ENCODE peak calls at places on chromosome 3, in four cellular contexts. P, Y, H and C are unnamed samples.

GRCh38 chr3:6860149-6860548 is 766 bp upstream of the GRM7 start:
- DNase-seq in H (no peak), Y (no peak), P (no peak), C (no peak)

GRCh38 chr3:71226565-71227281 is 356.8 kb downstream of the FOXP1 start:
- DNase-seq in H (no peak), Y (peak; percentile 19), P (no peak), C (no peak)

GRCh38 chr3:64398431-64398830 is 173.2 kb upstream of the PRICKLE2 start:
- DNase-seq in H (no peak), P (no peak), Y (no peak), C (no peak)

GRCh38 chr3:190116551-190117067 is 4.1 kb downstream of the P3H2 start:
- DNase-seq in H (no peak), P (no peak), Y (no peak), C (no peak)

GRCh38 chr3:4904801-4905695 is 74.2 kb upstream of the BHLHE40 start:
- DNase-seq in P (no peak), H (no peak), Y (peak; percentile 34), C (peak; percentile 56)

GRCh38 chr3:36868614-36869436 is 76.0 kb downstream of the TRANK1 start:
- DNase-seq in H (peak; percentile 43), P (peak; percentile 53), Y (peak; percentile 37), C (peak; percentile 43)

GRCh38 chr3:166685246-166685645 is 694.9 kb downstream of the ZBBX start:
- DNase-seq in Y (no peak), H (no peak), P (no peak), C (no peak)

GRCh38 chr3:95438274-95438673 is 1375.4 kb downstream of the NSUN3 start:
- DNase-seq in Y (no peak), H (no peak), P (no peak), C (no peak)

GRCh38 chr3:7562892-7563291 is 702.0 kb downstream of the GRM7 start:
- DNase-seq in Y (no peak), P (no peak), H (no peak), C (no peak)

GRCh38 chr3:106423321-106424225 is 554.8 kb upstream of the CBLB start:
- DNase-seq in H (no peak), P (no peak), Y (no peak), C (no peak)

GRCh38 chr3:197465996-197466549 is 89.7 kb downstream of the BDH1 start:
- DNase-seq in Y (no peak), H (no peak), P (no peak), C (no peak)

GRCh38 chr3:127699098-127699945 is 26.6 kb downstream of the ABTB1 start:
- DNase-seq in Y (no peak), P (no peak), H (no peak), C (no peak)

GRCh38 chr3:15276028-15276717 is 56.2 kb downstream of the SH3BP5 start:
- DNase-seq in Y (no peak), H (no peak), P (no peak), C (no peak)

GRCh38 chr3:3015472-3016089 is 94.6 kb downstream of the IL5RA start:
- DNase-seq in H (no peak), P (peak; percentile 3), Y (no peak), C (peak; percentile 46)

GRCh38 chr3:4888913-4889846 is 90.1 kb upstream of the BHLHE40 start:
- DNase-seq in P (no peak), H (no peak), Y (no peak), C (no peak)

GRCh38 chr3:114711321-114711891 is 417.6 kb downstream of the TIGIT start:
- DNase-seq in H (no peak), P (no peak), Y (no peak), C (no peak)

GRCh38 chr3:66350601-66351000 is 129.8 kb downstream of the SLC25A26 start:
- DNase-seq in H (no peak), Y (no peak), P (no peak), C (no peak)

GRCh38 chr3:16203031-16203430 is 28.6 kb downstream of the GALNT15 start:
- DNase-seq in P (no peak), Y (no peak), H (no peak), C (no peak)

GRCh38 chr3:1087066-1087555 is 5.7 kb upstream of the CNTN6 start:
- DNase-seq in Y (no peak), H (no peak), P (no peak), C (peak; percentile 61)

GRCh38 chr3:13623101-13623654 is 74.3 kb downstream of the FBLN2 start:
- DNase-seq in Y (no peak), P (no peak), H (peak; percentile 21), C (no peak)

GRCh38 chr3:71629289-71630252 is 46.0 kb upstream of the FOXP1 start:
- DNase-seq in H (no peak), Y (no peak), P (no peak), C (no peak)

DNA sequence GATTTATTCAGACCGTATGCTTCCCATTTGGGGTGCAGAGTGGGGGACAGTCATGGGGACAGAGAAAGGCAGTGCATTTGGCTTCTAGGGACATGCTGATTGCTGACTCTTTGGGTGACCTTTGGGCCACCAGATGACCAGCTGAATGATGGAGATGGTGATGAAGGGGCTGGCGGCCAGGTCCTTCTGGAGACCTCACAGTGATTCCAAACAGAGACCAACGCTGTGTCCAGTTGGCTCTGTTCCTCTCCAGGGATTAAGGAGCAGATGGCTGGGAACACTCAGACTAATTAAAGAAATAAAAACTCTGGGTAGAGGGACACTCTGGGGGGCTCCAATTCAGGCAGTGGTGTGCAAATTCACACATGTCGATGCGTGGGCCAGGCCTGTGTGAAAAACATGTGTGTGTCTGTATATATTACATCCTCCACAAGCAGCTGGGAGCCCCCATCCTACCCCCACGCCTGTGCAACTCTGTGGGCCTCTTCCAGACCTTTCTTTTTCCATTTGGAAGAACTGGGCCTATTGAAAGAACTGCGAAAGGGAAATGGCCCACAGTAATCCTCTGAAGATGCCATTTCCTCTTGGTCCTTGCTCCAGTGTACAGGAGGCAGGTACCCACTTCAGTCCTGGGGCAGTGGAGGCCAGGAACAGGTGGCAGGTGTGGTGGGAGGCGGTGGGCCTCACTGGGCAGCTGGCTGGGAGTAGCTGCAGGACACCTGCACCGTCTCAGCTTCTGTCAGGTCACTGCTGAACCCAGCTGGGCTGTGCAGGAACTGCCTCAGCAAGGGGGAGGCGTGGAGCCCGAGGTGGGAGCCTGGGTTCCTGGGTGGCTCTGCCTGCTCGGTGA is 8.9 kb downstream of the XIRP1 start:
- DNase-seq in Y (no peak), H (no peak), P (no peak), C (no peak)
- TF ChIP-seq CTCF in Y (no peak), H (no peak), P (no peak), C (no peak)

DNA sequence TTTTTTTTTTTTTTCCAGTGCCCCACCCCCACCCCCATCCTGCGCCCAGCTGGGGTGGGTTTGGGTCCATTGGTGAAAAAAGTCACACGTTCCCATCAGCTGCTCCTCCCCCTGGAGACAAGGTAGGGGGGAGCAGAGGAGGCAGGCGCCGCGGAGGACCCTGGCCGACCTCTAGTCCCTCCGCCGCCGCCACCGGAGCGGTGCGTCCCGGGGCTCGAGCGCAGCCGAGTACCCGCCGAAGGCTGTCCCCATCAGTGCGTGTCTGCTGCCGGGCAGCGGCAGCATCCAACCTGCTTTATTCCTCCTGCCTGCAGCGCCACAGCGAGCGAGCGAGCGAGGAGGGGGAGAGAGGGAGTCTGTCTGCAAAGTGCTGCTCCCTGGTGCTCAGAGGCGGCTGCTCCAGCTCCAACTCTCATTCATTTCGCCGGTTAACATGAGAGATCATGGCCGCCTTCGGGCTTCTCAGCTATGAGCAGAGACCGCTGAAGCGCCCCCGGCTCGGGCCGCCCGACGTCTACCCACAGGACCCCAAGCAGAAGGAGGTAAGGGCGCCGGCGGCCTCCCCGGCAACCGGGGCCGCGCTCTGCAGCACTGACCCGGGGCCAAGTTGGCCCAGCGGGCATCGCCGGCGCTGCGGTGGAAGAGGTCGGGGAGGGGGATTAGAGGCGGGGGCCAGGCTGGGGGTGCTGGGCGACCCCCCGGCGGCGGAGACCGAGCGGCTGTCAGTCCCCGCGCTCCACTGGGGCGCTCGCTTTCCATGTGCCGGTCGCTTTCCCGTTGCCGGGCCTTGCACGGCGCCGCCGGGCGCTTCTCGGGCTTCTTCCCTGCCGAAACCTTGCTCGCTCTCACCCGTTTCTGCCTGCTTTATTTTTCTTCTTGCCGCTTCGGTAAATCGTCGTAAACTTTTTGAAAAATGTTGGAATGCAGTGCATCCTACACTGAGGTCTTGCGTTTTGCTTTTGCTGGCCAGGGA is 1.3 kb downstream of the MED12L start:
- DNase-seq in P (peak; percentile 65), H (peak; percentile 90), Y (peak; percentile 61), C (peak; percentile 82)
- TF ChIP-seq CTCF in P (peak; percentile 63), H (peak; percentile 57), Y (peak; percentile 30), C (peak; percentile 29)

GRCh38 chr3:10808130-10808735 is 7.8 kb upstream of the SLC6A11 start:
- DNase-seq in P (no peak), Y (no peak), H (no peak), C (no peak)
- TF ChIP-seq CTCF in P (no peak), Y (no peak), H (no peak), C (no peak)

GRCh38 chr3:42013652-42014442 is 51.9 kb upstream of the ULK4 start:
- DNase-seq in H (peak; percentile 25), P (peak; percentile 45), Y (peak; percentile 55), C (peak; percentile 28)
- TF ChIP-seq CTCF in H (no peak), P (no peak), Y (no peak), C (no peak)

DNA sequence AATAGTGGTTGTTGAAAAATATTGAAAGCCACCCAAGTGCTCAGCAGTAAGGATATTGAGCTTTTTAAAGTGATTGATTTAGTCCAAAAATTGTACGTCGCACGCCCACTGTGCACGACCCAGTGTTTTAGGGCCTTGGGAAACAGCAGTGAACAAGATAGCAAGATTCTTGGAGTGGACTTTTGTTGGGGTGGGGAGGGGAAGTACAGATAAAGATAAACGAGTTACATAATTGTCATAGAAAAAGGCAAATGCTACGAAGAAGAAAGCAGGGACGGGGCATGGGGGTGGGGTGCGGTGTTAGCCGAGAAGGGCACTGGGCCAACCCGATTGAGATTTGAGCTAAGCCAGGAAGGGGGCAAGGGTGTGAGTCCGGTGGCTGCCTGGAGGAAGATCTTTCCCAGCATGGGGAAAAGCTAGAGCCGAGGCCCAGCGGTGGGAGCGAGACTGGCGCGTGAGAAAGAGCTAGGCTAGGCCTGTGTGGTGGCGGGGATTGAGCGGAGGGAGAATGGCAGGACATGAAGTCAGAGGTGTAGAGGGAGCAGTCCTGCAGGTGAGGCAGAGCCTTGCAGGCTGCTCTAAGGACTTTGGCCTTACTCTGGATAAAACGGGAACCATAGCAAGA is 454 bp downstream of the HTD2 start:
- DNase-seq in Y (peak; percentile 43), H (peak; percentile 24), P (no peak), C (peak; percentile 26)
- TF ChIP-seq CTCF in Y (peak; percentile 27), H (no peak), P (no peak), C (no peak)

GRCh38 chr3:125374501-125374995 is 577 bp downstream of the ZNF148 start:
- DNase-seq in H (peak; percentile 45), P (peak; percentile 25), Y (peak; percentile 43), C (peak; percentile 40)
- TF ChIP-seq CTCF in H (no peak), P (no peak), Y (no peak), C (no peak)